ENCODE peak calls at places on chromosomes 5 and 9, in four cellular contexts. E is cardiac fibroblast, A is testis, T is ascending aorta. C is an unnamed sample.
A peak's percentile ranks its signal among the peaks of the same experiment; 100 is the strongest.

GRCh38 chr9:130347931-130348330 is 82.4 kb downstream of the HMCN2 start:
- DNase-seq in E (no peak), A (no peak), T (no peak), C (no peak)

GRCh38 chr5:99019254-99019653 is 90.4 kb upstream of the CHD1 start:
- DNase-seq in E (peak; percentile 61), A (peak; percentile 21), T (no peak), C (no peak)

GRCh38 chr5:56183507-56183906 is 49.6 kb downstream of the ANKRD55 start:
- DNase-seq in E (peak; percentile 97), A (no peak), T (peak; percentile 39), C (peak; percentile 99)

GRCh38 chr5:160797020-160797419 is 55.0 kb downstream of the ATP10B start:
- DNase-seq in E (no peak), A (no peak), T (no peak), C (no peak)

GRCh38 chr9:126508171-126508591 is 105.5 kb upstream of the LMX1B start:
- DNase-seq in E (no peak), A (no peak), T (no peak), C (no peak)

GRCh38 chr9:115850548-115851304 is 302.9 kb upstream of the PAPPA start:
- DNase-seq in E (peak; percentile 79), A (no peak), T (no peak), C (peak; percentile 22)

GRCh38 chr5:173498871-173499470 is 117.5 kb downstream of the BOD1 start:
- DNase-seq in E (peak; percentile 28), A (peak; percentile 50), T (no peak), C (no peak)

GRCh38 chr5:157306690-157307089 is 40.8 kb downstream of the CYFIP2 start:
- DNase-seq in E (no peak), A (no peak), T (no peak), C (no peak)

GRCh38 chr5:129246088-129246487 is 151.5 kb downstream of the ISOC1 start:
- DNase-seq in E (peak; percentile 41), A (no peak), T (no peak), C (no peak)

GRCh38 chr5:9686211-9686610 is 56.1 kb upstream of the TAS2R1 start:
- DNase-seq in E (peak; percentile 88), A (no peak), T (no peak), C (peak; percentile 4)

GRCh38 chr5:173778152-173778782 is 109.9 kb upstream of the CPEB4 start:
- DNase-seq in E (no peak), A (no peak), T (no peak), C (no peak)

GRCh38 chr9:92538541-92538940 is 2.8 kb upstream of the ECM2 start:
- DNase-seq in E (peak; percentile 75), A (no peak), T (no peak), C (no peak)

GRCh38 chr9:19470567-19470966 is 61.8 kb downstream of the ACER2 start:
- DNase-seq in E (no peak), A (no peak), T (no peak), C (no peak)

GRCh38 chr9:129284607-129285291 is 106.7 kb upstream of the IER5L start:
- DNase-seq in E (no peak), A (peak; percentile 11), T (peak; percentile 39), C (no peak)

GRCh38 chr9:5915438-5915837 is 24.7 kb downstream of the MLANA start:
- DNase-seq in E (no peak), A (no peak), T (no peak), C (no peak)

GRCh38 chr9:90881648-90882047 is 80.0 kb downstream of the SYK start:
- DNase-seq in E (no peak), A (no peak), T (no peak), C (no peak)

GRCh38 chr5:55993628-55994501 is 898 bp downstream of the IL6ST start:
- DNase-seq in E (peak; percentile 43), A (no peak), T (no peak), C (no peak)

GRCh38 chr5:36152324-36153298 is 700 bp downstream of the SKP2 start:
- DNase-seq in E (peak; percentile 35), A (no peak), T (no peak), C (no peak)

GRCh38 chr5:36151434-36152323 is at the start of the genes LMBRD2 and SKP2:
- DNase-seq in E (peak; percentile 97), A (peak; percentile 100), T (peak; percentile 99), C (peak; percentile 70)

GRCh38 chr5:36153299-36153677 is 1.4 kb downstream of the SKP2 start:
- DNase-seq in E (no peak), A (no peak), T (no peak), C (no peak)

GRCh38 chr5:36155291-36155690 is 3.4 kb downstream of the SKP2 start:
- DNase-seq in E (no peak), A (no peak), T (no peak), C (no peak)

GRCh38 chr5:36153727-36154126 is 1.8 kb downstream of the SKP2 start:
- DNase-seq in E (no peak), A (no peak), T (no peak), C (no peak)
- H3K4me3 ChIP-seq in E (no peak overlapping the region), A (no peak overlapping the region), T (no peak overlapping the region), C (no peak overlapping the region)

GRCh38 chr5:104247260-104247659 is 684.7 kb upstream of the NUDT12 start:
- DNase-seq in E (no peak), A (no peak), T (no peak), C (no peak)
- TF ChIP-seq CTCF in E (no peak), A (no peak), T (no peak), C (no peak)

GRCh38 chr5:167821669-167822068 is 469.8 kb upstream of the WWC1 start:
- DNase-seq in E (no peak), A (no peak), T (no peak), C (no peak)
- H3K4me3 ChIP-seq in E (no peak overlapping the region), A (peak overlapping the region; percentile 0), T (no peak overlapping the region), C (no peak overlapping the region)

DNA sequence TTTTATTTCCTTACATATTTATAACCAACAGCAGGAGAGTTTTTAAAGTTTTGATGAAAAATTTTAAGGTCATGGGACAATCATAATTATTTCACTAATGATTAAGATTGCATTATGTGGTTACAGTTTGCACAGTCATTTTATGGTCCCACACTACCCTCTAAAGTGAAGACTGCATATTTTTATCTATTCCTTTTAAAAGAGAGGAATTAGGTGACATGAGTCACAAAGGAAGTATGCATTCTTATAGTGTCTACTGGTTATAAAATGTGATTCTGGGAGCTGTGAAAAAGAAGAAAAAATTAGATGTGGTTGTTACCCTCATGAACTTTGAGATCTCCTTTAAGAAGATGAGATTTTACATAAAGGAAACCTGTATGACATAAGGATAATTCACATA is 87.9 kb upstream of the GRIA1 start:
- DNase-seq in E (peak; percentile 58), A (no peak), T (no peak), C (no peak)
- TF ChIP-seq CTCF in E (no peak), A (no peak), T (no peak), C (no peak)

DNA sequence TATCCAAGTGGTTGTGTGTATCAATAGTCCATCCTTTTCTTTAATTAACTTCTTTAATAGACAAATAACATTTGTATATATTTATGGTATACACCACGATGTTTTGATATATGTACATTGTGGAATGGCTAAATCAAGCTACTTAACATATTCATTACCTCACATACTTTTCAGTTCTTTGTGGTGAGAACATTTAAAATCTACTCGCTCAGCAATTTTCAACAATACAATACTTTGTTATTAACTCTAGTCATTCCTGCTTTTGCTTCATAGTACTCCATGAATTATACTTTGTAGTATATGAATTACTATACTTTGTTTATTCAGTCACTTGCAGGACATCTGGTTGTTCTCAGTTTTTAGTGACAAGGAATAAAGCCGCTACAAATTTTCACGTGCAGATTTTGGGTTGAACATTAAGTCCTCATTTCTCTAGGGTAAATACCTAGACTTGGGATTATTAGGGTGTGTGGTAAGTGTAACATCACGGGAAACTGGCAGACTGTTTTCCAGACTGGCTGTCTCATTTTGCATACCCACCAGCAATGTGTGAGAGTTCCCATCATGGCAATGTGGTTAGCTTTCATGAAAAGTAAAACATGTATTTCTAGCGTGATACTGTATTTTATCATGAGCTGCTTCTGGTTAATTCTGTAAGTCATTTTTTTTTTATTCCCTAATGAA is 354.4 kb upstream of the WWC1 start:
- DNase-seq in E (no peak), A (no peak), T (no peak), C (no peak)
- H3K4me3 ChIP-seq in E (no peak overlapping the region), A (no peak overlapping the region), T (no peak overlapping the region), C (no peak overlapping the region)

DNA sequence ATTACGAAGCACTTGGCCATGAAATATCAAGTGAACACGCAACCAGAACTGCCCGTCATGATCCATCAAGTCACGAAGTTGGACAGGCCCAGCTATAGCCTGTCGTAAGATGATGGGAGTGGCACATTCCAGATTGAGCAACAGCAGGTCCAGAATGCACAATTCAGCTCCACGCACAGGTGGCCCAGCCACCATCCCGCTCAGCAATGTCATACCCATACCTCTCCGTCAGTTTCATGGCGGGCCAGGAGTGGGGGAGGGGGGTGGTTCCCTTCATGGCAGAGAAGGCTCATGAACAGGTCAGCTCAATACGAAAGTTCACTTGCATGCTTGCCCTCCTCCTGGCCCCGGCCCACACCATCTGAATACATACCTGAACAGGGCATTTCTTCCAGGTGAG is 34.9 kb downstream of the SMIM23 start:
- DNase-seq in E (no peak), A (no peak), T (no peak), C (no peak)
- TF ChIP-seq CTCF in E (no peak), A (no peak), T (no peak), C (no peak)

DNA sequence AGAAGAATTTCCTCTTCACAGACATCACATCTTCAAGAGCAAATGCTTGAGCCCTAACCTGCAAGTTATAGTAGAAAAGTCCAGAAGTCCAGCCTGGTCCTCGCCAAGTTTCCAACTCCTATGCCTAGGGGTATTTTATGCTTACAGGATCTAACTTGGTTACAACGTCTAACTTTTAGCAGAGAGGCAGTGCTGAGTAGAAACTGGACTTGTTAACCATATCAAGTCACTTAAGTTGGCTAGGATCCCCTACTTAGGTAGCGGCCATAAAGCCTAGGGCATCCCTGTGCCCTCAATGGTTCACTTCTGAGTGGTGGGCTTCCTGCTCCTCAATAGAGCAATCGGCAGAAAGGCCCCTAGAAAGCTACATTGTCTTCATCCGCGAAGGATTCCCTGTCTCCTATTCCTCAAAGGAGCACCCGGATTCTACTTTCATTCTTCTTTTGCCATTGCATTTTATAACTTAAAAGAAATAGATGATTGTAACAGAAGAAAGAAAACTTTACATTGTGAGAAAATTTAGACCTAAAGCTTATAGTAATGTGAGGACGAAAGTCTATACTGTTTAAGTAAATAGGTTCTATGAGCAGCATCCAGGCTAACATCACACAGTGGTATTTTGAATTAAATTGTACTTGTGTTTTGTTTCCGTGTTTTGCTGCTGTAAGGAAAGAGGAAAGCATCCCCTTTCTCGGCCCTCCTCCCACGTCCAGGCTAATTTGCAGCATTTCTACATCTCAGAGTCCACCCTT is 1.3 kb upstream of the MTAP start:
- DNase-seq in E (no peak), A (no peak), T (no peak), C (no peak)
- H3K4me3 ChIP-seq in E (peak overlapping the region; percentile 74), A (peak overlapping the region; percentile 62), T (peak overlapping the region; percentile 91), C (peak overlapping the region; percentile 63)

DNA sequence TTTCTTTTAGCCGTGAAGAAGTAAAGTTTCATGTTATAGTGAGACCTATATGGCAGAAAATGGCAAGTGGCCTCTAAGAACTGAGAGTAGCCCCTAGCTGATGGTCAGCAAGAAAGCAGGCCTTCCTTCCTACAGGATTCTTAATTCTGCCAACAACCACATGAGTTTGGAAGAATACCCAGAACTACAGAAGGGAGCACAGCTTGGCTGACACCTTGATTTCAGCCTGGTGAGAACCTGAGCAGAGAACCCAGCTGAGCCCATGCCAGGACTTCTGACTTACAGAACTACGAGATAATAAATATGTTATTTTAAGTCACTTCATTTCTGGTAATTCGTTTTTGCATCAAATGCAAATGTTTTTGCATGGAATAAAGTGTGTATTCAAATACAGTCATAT is 5.9 kb upstream of the FBXL17 start:
- DNase-seq in E (no peak), A (no peak), T (no peak), C (no peak)
- TF ChIP-seq CTCF in E (no peak), A (no peak), T (no peak), C (no peak)

C was measured in epithelial cell of proximal tubule.